ENCODE peak calls at places on chromosomes 1 and 21, in seven cellular contexts. C is midbrain; U is AG08395; J is stimulated activated CD8-positive, alpha-beta memory T cell treated with anti-CD3 and anti-CD28 coated beads, Interleukin-7, amount 100 ng/mL, for 4 hours; N is activated naive CD8-positive, alpha-beta T cell treated with anti-CD3 and anti-CD28 coated beads, Interleukin-2, amount 50 U/mL, for 24 hours; F is SIG-M5; Y is RPMI7951. R is an unnamed sample.

GRCh38 chr21:38848187-38848609 is 42.5 kb downstream of the ETS2 start:
- DNase-seq in C (no peak), U (peak; percentile 20), J (no peak), N (no peak), F (no peak), Y (no peak), R (peak; percentile 31)

GRCh38 chr21:42721341-42721824 is 68.0 kb downstream of the PDE9A start:
- DNase-seq in C (no peak), U (no peak), J (no peak), N (no peak), F (no peak), Y (no peak), R (no peak)

GRCh38 chr1:169918927-169919326 is 25.2 kb upstream of the SCYL3 start:
- DNase-seq in C (no peak), U (no peak), J (no peak), N (no peak), F (no peak), Y (no peak), R (no peak)

GRCh38 chr1:11422701-11423100 is 56.3 kb upstream of the DISP3 start:
- DNase-seq in C (no peak), U (no peak), J (no peak), N (no peak), F (no peak), Y (no peak), R (no peak)

GRCh38 chr1:6162773-6163172 is 17.3 kb downstream of the CHD5 start:
- DNase-seq in C (no peak), U (no peak), J (no peak), N (no peak), F (no peak), Y (no peak), R (no peak)

GRCh38 chr1:45721207-45721606 is 29.2 kb downstream of the IPP start:
- DNase-seq in C (no peak), U (peak; percentile 47), J (no peak), N (no peak), F (no peak), Y (no peak), R (peak; percentile 35)

GRCh38 chr1:13593511-13594131 is 10.0 kb downstream of the PDPN start:
- DNase-seq in C (no peak), U (peak; percentile 83), J (no peak), N (no peak), F (no peak), Y (peak; percentile 28), R (peak; percentile 84)

GRCh38 chr1:39224295-39224829 is 19.9 kb downstream of the MACF1 start:
- DNase-seq in C (no peak), U (no peak), J (no peak), N (no peak), F (no peak), Y (no peak), R (no peak)

GRCh38 chr1:180931529-180931928 is 18.8 kb downstream of the KIAA1614 start:
- DNase-seq in C (no peak), U (no peak), J (no peak), N (no peak), F (no peak), Y (no peak), R (no peak)

GRCh38 chr1:230231739-230232075 is 164.7 kb downstream of the GALNT2 start:
- DNase-seq in C (no peak), U (no peak), J (no peak), N (peak; percentile 18), F (no peak), Y (peak; percentile 19), R (no peak)

GRCh38 chr1:160884579-160884978 is 401 bp downstream of the ITLN1 start:
- DNase-seq in C (no peak), U (no peak), J (no peak), N (no peak), F (no peak), Y (no peak), R (no peak)

GRCh38 chr1:115647507-115647906 is 5.7 kb downstream of the VANGL1 start:
- DNase-seq in C (no peak), U (no peak), J (no peak), N (no peak), F (no peak), Y (no peak), R (no peak)

GRCh38 chr21:32572574-32573420 is 12.5 kb downstream of the TCP10L start:
- DNase-seq in C (no peak), U (no peak), J (no peak), N (no peak), F (no peak), Y (no peak), R (no peak)

GRCh38 chr1:119160851-119161250 is 20.4 kb upstream of the WARS2 start:
- DNase-seq in C (no peak), U (peak; percentile 84), J (no peak), N (no peak), F (no peak), Y (no peak), R (peak; percentile 75)

GRCh38 chr1:207282049-207282448 is 39.4 kb upstream of the CD55 start:
- DNase-seq in C (no peak), U (peak; percentile 46), J (no peak), N (no peak), F (no peak), Y (peak; percentile 42), R (peak; percentile 17)

GRCh38 chr1:202590975-202591411 is 119.3 kb downstream of the SYT2 start:
- DNase-seq in C (no peak), U (no peak), J (no peak), N (no peak), F (no peak), Y (no peak), R (no peak)